ENCODE peak calls at places on chromosome 18, in eight cellular contexts. N is K562, U is mucosa of descending colon, E is fibroblast of villous mesenchyme, O is AG09309, V is lower lobe of right lung, B is A549, M is HCT116. R is an unnamed sample.

GRCh38 chr18:25503567-25504081 is 151.7 kb upstream of the ZNF521 start:
- DNase-seq in E (peak; percentile 77), V (no peak), O (peak; percentile 35), M (peak; percentile 12), N (no peak), B (peak; percentile 27), U (peak; percentile 79), R (peak; percentile 35)

GRCh38 chr18:55478301-55478660 is 109.7 kb downstream of the TCF4 start:
- DNase-seq in O (no peak), E (peak; percentile 34), V (no peak), N (no peak), M (no peak), U (no peak), B (no peak), R (no peak)

GRCh38 chr18:44090453-44090852 is 590.2 kb upstream of the SETBP1 start:
- DNase-seq in U (no peak), V (no peak), N (no peak), O (no peak), E (no peak), B (no peak), M (no peak), R (no peak)

GRCh38 chr18:41938445-41938844 is 16.6 kb upstream of the PIK3C3 start:
- DNase-seq in V (no peak), B (peak; percentile 13), N (no peak), M (no peak), O (peak; percentile 82), U (no peak), E (peak; percentile 76), R (no peak)

GRCh38 chr18:26568513-26568912 is 20.2 kb upstream of the KCTD1 start:
- DNase-seq in N (no peak), E (no peak), V (no peak), O (no peak), B (no peak), M (no peak), U (no peak), R (no peak)

GRCh38 chr18:61400714-61401113 is 67.5 kb downstream of the CDH20 start:
- DNase-seq in O (peak; percentile 29), V (no peak), M (no peak), E (peak; percentile 17), N (no peak), U (no peak), B (no peak), R (no peak)

GRCh38 chr18:42931501-42931900 is 184.0 kb downstream of the RIT2 start:
- DNase-seq in U (peak; percentile 2), O (no peak), N (no peak), E (peak; percentile 86), B (no peak), V (no peak), M (no peak), R (no peak)

GRCh38 chr18:62037012-62037742 is 144.4 kb upstream of the RNF152 start:
- DNase-seq in M (no peak), V (no peak), B (no peak), N (no peak), O (no peak), E (no peak), U (no peak), R (no peak)

GRCh38 chr18:36038102-36038663 is 29.2 kb downstream of the RPRD1A start:
- DNase-seq in N (no peak), M (no peak), U (no peak), O (no peak), B (no peak), E (no peak), V (no peak), R (no peak)

GRCh38 chr18:78974115-78974740 is 5.4 kb upstream of the SALL3 start:
- DNase-seq in V (no peak), M (no peak), O (no peak), U (no peak), E (no peak), N (no peak), B (no peak), R (no peak)
- H3K4me3 ChIP-seq in V (peak overlapping the region; percentile 3), M (no peak overlapping the region), O (no peak overlapping the region), U (no peak overlapping the region), E (no peak overlapping the region), N (no peak overlapping the region), B (no peak overlapping the region), R (peak overlapping the region; percentile 30)

GRCh38 chr18:54089749-54090459 is 134.6 kb downstream of the MBD2 start:
- DNase-seq in V (no peak), B (no peak), N (no peak), U (no peak), M (no peak), O (no peak), E (no peak), R (no peak)
- TF ChIP-seq CTCF in V (no peak), B (no peak), N (no peak), U (no peak), M (no peak), O (no peak), E (no peak), R (no peak)

DNA sequence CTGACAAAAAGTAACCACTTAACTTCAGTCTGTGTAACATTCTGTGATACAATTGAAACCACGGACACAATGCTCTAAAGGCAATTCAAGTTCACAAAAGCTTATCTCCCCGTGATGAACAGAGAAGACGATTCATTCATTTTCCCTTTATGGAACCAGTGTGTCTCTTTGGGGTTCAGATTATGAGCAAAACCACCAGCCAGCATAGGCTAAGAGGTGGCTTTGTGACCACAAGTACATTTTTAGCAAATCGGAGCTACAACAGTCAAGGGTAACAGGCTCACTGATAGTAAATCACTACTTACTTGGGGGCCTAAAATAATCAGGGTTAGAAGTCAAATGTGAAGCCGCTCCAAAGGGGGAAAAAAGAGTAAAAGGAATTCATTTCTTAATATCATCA is 120.6 kb upstream of the SMAD7 start:
- DNase-seq in E (no peak), N (peak; percentile 17), V (no peak), U (no peak), B (no peak), O (no peak), M (no peak), R (no peak)
- H3K4me3 ChIP-seq in E (no peak overlapping the region), N (no peak overlapping the region), V (no peak overlapping the region), U (no peak overlapping the region), B (no peak overlapping the region), O (no peak overlapping the region), M (no peak overlapping the region), R (no peak overlapping the region)

DNA sequence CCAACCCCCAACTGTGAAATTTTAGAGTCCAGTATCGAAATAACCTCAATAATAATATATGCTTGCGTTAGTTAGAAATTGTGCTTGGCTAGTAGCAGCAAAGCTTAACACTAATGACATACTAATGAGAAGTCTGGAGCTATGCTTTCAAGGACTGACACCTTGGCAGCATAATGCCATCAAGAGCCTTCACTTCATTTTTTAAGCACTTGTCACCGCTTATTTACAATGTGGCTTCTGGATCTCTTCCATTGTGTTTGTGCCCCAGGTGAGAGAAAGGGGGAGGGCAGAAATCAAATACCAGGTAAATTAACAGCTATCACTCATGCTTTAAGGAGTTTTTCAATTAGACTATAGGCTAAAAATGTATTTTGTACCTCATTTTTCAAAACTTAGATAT is 101.5 kb downstream of the CDH7 start:
- DNase-seq in O (no peak), N (no peak), M (no peak), V (no peak), U (no peak), E (no peak), B (no peak), R (no peak)
- TF ChIP-seq CTCF in O (no peak), N (no peak), M (no peak), V (no peak), U (no peak), E (no peak), B (no peak), R (no peak)

DNA sequence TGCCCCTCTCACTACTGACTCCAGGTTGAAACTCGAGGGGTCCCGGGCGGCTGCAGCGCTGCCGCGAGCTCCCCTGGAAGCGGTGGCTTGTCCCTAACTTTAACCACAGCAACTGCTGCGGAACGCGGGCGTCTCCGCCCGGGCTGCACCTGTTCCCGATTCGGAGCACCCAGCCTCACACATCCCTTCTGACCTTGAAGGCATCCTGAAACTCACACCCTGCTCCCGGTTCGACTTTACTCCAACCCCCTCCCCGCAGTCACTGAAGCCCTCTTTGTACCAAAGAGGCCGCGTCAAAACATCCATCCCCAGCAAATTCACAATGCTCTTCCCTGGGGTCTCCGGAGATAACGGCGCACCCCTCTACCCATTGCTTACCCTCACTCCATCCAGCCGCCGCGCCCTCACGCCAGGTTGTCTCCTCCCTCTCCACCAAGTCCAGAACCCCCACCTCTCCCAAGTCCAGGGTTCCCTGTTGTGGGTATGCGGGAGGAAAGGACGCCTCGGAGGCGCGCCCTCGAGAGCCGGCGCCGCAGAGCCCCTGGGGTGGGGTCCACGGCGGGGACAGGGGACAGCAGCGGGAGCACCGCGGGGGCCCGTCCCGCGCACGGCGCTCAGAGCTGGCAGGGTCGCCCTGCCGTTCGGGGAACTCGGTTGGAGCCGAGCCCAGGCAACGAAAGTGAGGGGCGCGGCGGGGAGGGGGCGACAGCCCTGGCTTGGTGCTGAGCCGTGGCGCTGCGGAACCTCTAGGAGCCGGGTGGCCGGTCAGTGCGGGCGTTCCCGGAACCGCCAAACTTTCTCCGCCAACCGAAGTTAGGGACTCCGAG is 938 bp downstream of the MYO5B start:
- DNase-seq in B (no peak), O (no peak), V (no peak), E (no peak), M (no peak), U (peak; percentile 49), N (no peak), R (no peak)
- H3K4me3 ChIP-seq in B (peak overlapping the region; percentile 55), O (no peak overlapping the region), V (peak overlapping the region; percentile 58), E (no peak overlapping the region), M (peak overlapping the region; percentile 71), U (peak overlapping the region; percentile 75), N (no peak overlapping the region), R (peak overlapping the region; percentile 55)

GRCh38 chr18:58529714-58530354 is 99.1 kb downstream of the ALPK2 start:
- DNase-seq in E (peak; percentile 70), B (peak; percentile 61), M (peak; percentile 35), U (peak; percentile 85), O (peak; percentile 16), N (peak; percentile 48), V (peak; percentile 66), R (no peak)

GRCh38 chr18:58532298-58532697 is 96.6 kb downstream of the ALPK2 start:
- DNase-seq in M (no peak), O (no peak), B (no peak), V (no peak), U (no peak), N (no peak), E (no peak), R (no peak)

GRCh38 chr18:58532972-58533371 is 95.9 kb downstream of the ALPK2 start:
- DNase-seq in N (no peak), V (no peak), B (no peak), O (no peak), M (no peak), E (no peak), U (no peak), R (no peak)

GRCh38 chr18:58528011-58528367 is 100.9 kb downstream of the ALPK2 start:
- DNase-seq in O (no peak), N (no peak), E (no peak), B (no peak), V (no peak), U (no peak), M (no peak), R (no peak)

DNA sequence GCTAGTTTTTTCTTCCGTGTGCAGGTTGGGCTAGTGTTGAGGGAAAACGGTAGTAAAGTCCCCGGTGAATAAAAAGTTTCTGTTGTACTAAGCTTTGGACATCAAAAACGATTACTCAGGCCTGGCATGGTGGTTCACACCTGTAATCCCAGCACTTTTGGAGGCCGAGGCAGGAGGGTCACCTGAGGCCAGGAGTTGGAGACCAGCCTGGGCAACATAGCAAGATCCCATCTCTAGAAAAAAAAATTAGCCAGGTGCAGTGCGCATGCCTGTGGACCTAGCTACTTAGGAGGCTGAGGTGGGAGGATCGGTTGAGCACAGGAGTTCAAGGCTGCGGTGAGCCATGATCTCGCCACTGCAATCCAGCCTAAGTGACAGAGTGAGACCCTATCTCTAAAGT is 98.1 kb downstream of the ALPK2 start:
- DNase-seq in V (no peak), E (no peak), B (no peak), U (no peak), M (no peak), N (no peak), O (no peak), R (no peak)
- TF ChIP-seq CTCF in V (no peak), E (no peak), B (no peak), U (no peak), M (no peak), N (no peak), O (no peak), R (no peak)